ENCODE peak calls at places on chromosome 16, in four cellular contexts. One of them, this sample, is unnamed.

GRCh38 chr16:19963306-19963705 is 78.7 kb upstream of the GPRC5B start:
- DNase-seq in AG04449: no peak
- DNase-seq in RWPE1: no peak
- DNase-seq in GM12865: no peak
- DNase-seq in this sample: no peak

GRCh38 chr16:70685938-70686375 is at the start of gene MTSS2:
- DNase-seq in AG04449: no peak
- DNase-seq in RWPE1: peak; percentile 88
- DNase-seq in GM12865: no peak
- DNase-seq in this sample: peak; percentile 76

GRCh38 chr16:5504028-5504758 is 406.6 kb upstream of the EEF2KMT start:
- DNase-seq in AG04449: no peak
- DNase-seq in RWPE1: no peak
- DNase-seq in GM12865: no peak
- DNase-seq in this sample: no peak

GRCh38 chr16:23354246-23354645 is 52.1 kb downstream of the SCNN1B start:
- DNase-seq in AG04449: no peak
- DNase-seq in RWPE1: no peak
- DNase-seq in GM12865: no peak
- DNase-seq in this sample: no peak

GRCh38 chr16:3485821-3486505 is 9.3 kb downstream of the C16orf90 start:
- DNase-seq in AG04449: no peak
- DNase-seq in RWPE1: no peak
- DNase-seq in GM12865: no peak
- DNase-seq in this sample: no peak

GRCh38 chr16:73054732-73055481 is 7.0 kb upstream of the ZFHX3 start:
- DNase-seq in AG04449: no peak
- DNase-seq in RWPE1: no peak
- DNase-seq in GM12865: peak; percentile 53
- DNase-seq in this sample: no peak

GRCh38 chr16:81718637-81719036 is 60.5 kb upstream of the PLCG2 start:
- DNase-seq in AG04449: no peak
- DNase-seq in RWPE1: no peak
- DNase-seq in GM12865: no peak
- DNase-seq in this sample: no peak

GRCh38 chr16:3530371-3530914 is 29.6 kb downstream of the CLUAP1 start:
- DNase-seq in AG04449: no peak
- DNase-seq in RWPE1: peak; percentile 25
- DNase-seq in GM12865: no peak
- DNase-seq in this sample: no peak

GRCh38 chr16:11576427-11577289 is 10.1 kb downstream of the LITAF start:
- DNase-seq in AG04449: no peak
- DNase-seq in RWPE1: no peak
- DNase-seq in GM12865: peak; percentile 73
- DNase-seq in this sample: no peak

GRCh38 chr16:70736454-70737376 is 50.9 kb upstream of the MTSS2 start:
- DNase-seq in AG04449: no peak
- DNase-seq in RWPE1: no peak
- DNase-seq in GM12865: peak; percentile 26
- DNase-seq in this sample: no peak

GRCh38 chr16:82236415-82236814 is 66.4 kb upstream of the MPHOSPH6 start:
- DNase-seq in AG04449: no peak
- DNase-seq in RWPE1: no peak
- DNase-seq in GM12865: no peak
- DNase-seq in this sample: no peak

GRCh38 chr16:25893332-25893731 is 201.6 kb downstream of the HS3ST4 start:
- DNase-seq in AG04449: no peak
- DNase-seq in RWPE1: no peak
- DNase-seq in GM12865: no peak
- DNase-seq in this sample: no peak

GRCh38 chr16:52613508-52613907 is 66.6 kb upstream of the TOX3 start:
- DNase-seq in AG04449: no peak
- DNase-seq in RWPE1: no peak
- DNase-seq in GM12865: peak; percentile 4
- DNase-seq in this sample: no peak

GRCh38 chr16:70252355-70252988 is 732 bp upstream of the EXOSC6 start:
- DNase-seq in AG04449: no peak
- DNase-seq in RWPE1: no peak
- DNase-seq in GM12865: no peak
- DNase-seq in this sample: peak; percentile 32

GRCh38 chr16:70529051-70529777 is 5.6 kb downstream of the SF3B3 start:
- DNase-seq in AG04449: no peak
- DNase-seq in RWPE1: peak; percentile 48
- DNase-seq in GM12865: peak; percentile 37
- DNase-seq in this sample: peak; percentile 9

GRCh38 chr16:16175296-16175695 is 48.0 kb downstream of the ABCC6 start:
- DNase-seq in AG04449: no peak
- DNase-seq in RWPE1: no peak
- DNase-seq in GM12865: no peak
- DNase-seq in this sample: no peak

GRCh38 chr16:67528222-67528869 is at the start of gene RIPOR1:
- DNase-seq in AG04449: no peak
- DNase-seq in RWPE1: no peak
- DNase-seq in GM12865: no peak
- DNase-seq in this sample: peak; percentile 60
- TF ChIP-seq CTCF in AG04449: peak; percentile 16
- TF ChIP-seq CTCF in RWPE1: no peak
- TF ChIP-seq CTCF in GM12865: no peak
- TF ChIP-seq CTCF in this sample: no peak

GRCh38 chr16:88309905-88310259 is 72.9 kb upstream of the ZNF469 start:
- DNase-seq in AG04449: no peak
- DNase-seq in RWPE1: no peak
- DNase-seq in GM12865: no peak
- DNase-seq in this sample: no peak
- TF ChIP-seq CTCF in AG04449: no peak
- TF ChIP-seq CTCF in RWPE1: peak; percentile 28
- TF ChIP-seq CTCF in GM12865: no peak
- TF ChIP-seq CTCF in this sample: peak; percentile 38

GRCh38 chr16:85674828-85675227 is 13.9 kb downstream of the GINS2 start:
- DNase-seq in AG04449: no peak
- DNase-seq in RWPE1: no peak
- DNase-seq in GM12865: peak; percentile 43
- DNase-seq in this sample: no peak
- TF ChIP-seq CTCF in AG04449: no peak
- TF ChIP-seq CTCF in RWPE1: no peak
- TF ChIP-seq CTCF in GM12865: no peak
- TF ChIP-seq CTCF in this sample: no peak

GRCh38 chr16:56861092-56861610 is 3.9 kb upstream of the SLC12A3 start:
- DNase-seq in AG04449: no peak
- DNase-seq in RWPE1: no peak
- DNase-seq in GM12865: peak; percentile 18
- DNase-seq in this sample: no peak
- TF ChIP-seq CTCF in AG04449: no peak
- TF ChIP-seq CTCF in RWPE1: no peak
- TF ChIP-seq CTCF in GM12865: no peak
- TF ChIP-seq CTCF in this sample: no peak

GRCh38 chr16:87314990-87315420 is 2.2 kb downstream of the C16orf95 start:
- DNase-seq in AG04449: no peak
- DNase-seq in RWPE1: no peak
- DNase-seq in GM12865: no peak
- DNase-seq in this sample: no peak
- TF ChIP-seq CTCF in AG04449: no peak
- TF ChIP-seq CTCF in RWPE1: no peak
- TF ChIP-seq CTCF in GM12865: no peak
- TF ChIP-seq CTCF in this sample: no peak

DNA sequence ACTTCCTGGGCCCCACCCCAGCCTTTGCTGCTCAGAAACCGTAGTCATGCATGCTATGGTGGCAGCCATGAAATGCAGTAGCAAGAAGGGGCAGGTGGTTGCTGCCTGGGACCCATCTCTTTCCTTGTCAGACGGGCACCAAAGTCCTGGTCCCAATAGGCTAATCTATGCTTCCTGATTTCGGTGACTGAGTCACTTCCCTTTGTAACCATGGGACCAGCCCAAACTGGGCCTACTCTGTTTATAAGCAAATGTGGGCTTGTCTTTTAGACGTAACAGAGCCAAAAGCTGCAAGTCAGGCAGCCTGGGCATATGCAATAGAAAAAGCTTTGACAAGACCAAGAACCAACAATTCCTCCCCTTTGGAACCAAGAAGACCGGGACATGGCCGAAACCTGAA is 99.1 kb upstream of the RBBP6 start:
- DNase-seq in AG04449: no peak
- DNase-seq in RWPE1: no peak
- DNase-seq in GM12865: no peak
- DNase-seq in this sample: no peak
- TF ChIP-seq CTCF in AG04449: no peak
- TF ChIP-seq CTCF in RWPE1: no peak
- TF ChIP-seq CTCF in GM12865: no peak
- TF ChIP-seq CTCF in this sample: no peak

This sample was measured in Calu3.